ENCODE peak calls at places on chromosome 21, in eight cellular contexts. One of them, this sample, is unnamed.

GRCh38 chr21:32094792-32095191 is 184.1 kb downstream of the MIS18A start:
- DNase-seq in activated T-helper 1 cell treated with Interleukin-2 at 50 U/mL for 16 hours: no peak
- DNase-seq in GM20000: no peak
- DNase-seq in left colon: no peak
- DNase-seq in nucleus accumbens: no peak
- DNase-seq in HT1080: peak
- DNase-seq in CD8-positive, alpha-beta memory T cell: no peak
- DNase-seq in GDM1: no peak
- DNase-seq in this sample: no peak

GRCh38 chr21:41507521-41508414 is at the start of gene TMPRSS2:
- DNase-seq in activated T-helper 1 cell treated with Interleukin-2 at 50 U/mL for 16 hours: no peak
- DNase-seq in GM20000: no peak
- DNase-seq in left colon: peak
- DNase-seq in nucleus accumbens: no peak
- DNase-seq in HT1080: no peak
- DNase-seq in CD8-positive, alpha-beta memory T cell: no peak
- DNase-seq in GDM1: no peak
- DNase-seq in this sample: no peak

GRCh38 chr21:27146268-27146667 is 179.4 kb upstream of the ADAMTS5 start:
- DNase-seq in activated T-helper 1 cell treated with Interleukin-2 at 50 U/mL for 16 hours: no peak
- DNase-seq in GM20000: no peak
- DNase-seq in left colon: no peak
- DNase-seq in nucleus accumbens: no peak
- DNase-seq in HT1080: no peak
- DNase-seq in CD8-positive, alpha-beta memory T cell: no peak
- DNase-seq in GDM1: no peak
- DNase-seq in this sample: no peak

GRCh38 chr21:42144679-42145568 is 73.8 kb downstream of the UMODL1 start:
- DNase-seq in activated T-helper 1 cell treated with Interleukin-2 at 50 U/mL for 16 hours: no peak
- DNase-seq in GM20000: no peak
- DNase-seq in left colon: no peak
- DNase-seq in nucleus accumbens: no peak
- DNase-seq in HT1080: no peak
- DNase-seq in CD8-positive, alpha-beta memory T cell: no peak
- DNase-seq in GDM1: no peak
- DNase-seq in this sample: no peak

GRCh38 chr21:41168391-41169257 is 664 bp downstream of the BACE2 start:
- DNase-seq in activated T-helper 1 cell treated with Interleukin-2 at 50 U/mL for 16 hours: no peak
- DNase-seq in GM20000: peak
- DNase-seq in left colon: peak
- DNase-seq in nucleus accumbens: peak
- DNase-seq in HT1080: peak
- DNase-seq in CD8-positive, alpha-beta memory T cell: no peak
- DNase-seq in GDM1: no peak
- DNase-seq in this sample: peak

GRCh38 chr21:44089001-44089911 is 17.9 kb upstream of the PWP2 start:
- DNase-seq in activated T-helper 1 cell treated with Interleukin-2 at 50 U/mL for 16 hours: peak
- DNase-seq in GM20000: no peak
- DNase-seq in left colon: peak
- DNase-seq in nucleus accumbens: no peak
- DNase-seq in HT1080: no peak
- DNase-seq in CD8-positive, alpha-beta memory T cell: peak
- DNase-seq in GDM1: no peak
- DNase-seq in this sample: no peak

GRCh38 chr21:39111928-39112327 is 71.3 kb downstream of the PSMG1 start:
- DNase-seq in activated T-helper 1 cell treated with Interleukin-2 at 50 U/mL for 16 hours: no peak
- DNase-seq in GM20000: no peak
- DNase-seq in left colon: no peak
- DNase-seq in nucleus accumbens: no peak
- DNase-seq in HT1080: no peak
- DNase-seq in CD8-positive, alpha-beta memory T cell: no peak
- DNase-seq in GDM1: no peak
- DNase-seq in this sample: no peak

GRCh38 chr21:42193131-42193671 is 25.7 kb upstream of the ABCG1 start:
- DNase-seq in activated T-helper 1 cell treated with Interleukin-2 at 50 U/mL for 16 hours: peak
- DNase-seq in GM20000: no peak
- DNase-seq in left colon: no peak
- DNase-seq in nucleus accumbens: no peak
- DNase-seq in HT1080: peak
- DNase-seq in CD8-positive, alpha-beta memory T cell: peak
- DNase-seq in GDM1: no peak
- DNase-seq in this sample: no peak

GRCh38 chr21:31180256-31181088 is 142.2 kb upstream of the KRTAP19-8 start:
- DNase-seq in activated T-helper 1 cell treated with Interleukin-2 at 50 U/mL for 16 hours: no peak
- DNase-seq in GM20000: peak
- DNase-seq in left colon: no peak
- DNase-seq in nucleus accumbens: no peak
- DNase-seq in HT1080: peak
- DNase-seq in CD8-positive, alpha-beta memory T cell: no peak
- DNase-seq in GDM1: no peak
- DNase-seq in this sample: peak

GRCh38 chr21:44442266-44443125 is 12.8 kb upstream of the LRRC3 start:
- DNase-seq in activated T-helper 1 cell treated with Interleukin-2 at 50 U/mL for 16 hours: no peak
- DNase-seq in GM20000: no peak
- DNase-seq in left colon: no peak
- DNase-seq in nucleus accumbens: no peak
- DNase-seq in HT1080: no peak
- DNase-seq in CD8-positive, alpha-beta memory T cell: no peak
- DNase-seq in GDM1: no peak
- DNase-seq in this sample: no peak

GRCh38 chr21:34536820-34537219 is 24.8 kb upstream of the KCNE1 start:
- DNase-seq in activated T-helper 1 cell treated with Interleukin-2 at 50 U/mL for 16 hours: no peak
- DNase-seq in GM20000: no peak
- DNase-seq in left colon: no peak
- DNase-seq in nucleus accumbens: no peak
- DNase-seq in HT1080: no peak
- DNase-seq in CD8-positive, alpha-beta memory T cell: no peak
- DNase-seq in GDM1: no peak
- DNase-seq in this sample: no peak

GRCh38 chr21:31335957-31336738 is 7.9 kb downstream of the TIAM1 start:
- DNase-seq in activated T-helper 1 cell treated with Interleukin-2 at 50 U/mL for 16 hours: no peak
- DNase-seq in GM20000: no peak
- DNase-seq in left colon: no peak
- DNase-seq in nucleus accumbens: peak
- DNase-seq in HT1080: peak
- DNase-seq in CD8-positive, alpha-beta memory T cell: no peak
- DNase-seq in GDM1: no peak
- DNase-seq in this sample: peak

GRCh38 chr21:45547211-45547900 is 5.1 kb upstream of the SLC19A1 start:
- DNase-seq in activated T-helper 1 cell treated with Interleukin-2 at 50 U/mL for 16 hours: no peak
- DNase-seq in GM20000: no peak
- DNase-seq in left colon: no peak
- DNase-seq in nucleus accumbens: no peak
- DNase-seq in HT1080: no peak
- DNase-seq in CD8-positive, alpha-beta memory T cell: no peak
- DNase-seq in GDM1: no peak
- DNase-seq in this sample: no peak

GRCh38 chr21:19704832-19705231 is 1293.4 kb upstream of the NCAM2 start:
- DNase-seq in activated T-helper 1 cell treated with Interleukin-2 at 50 U/mL for 16 hours: no peak
- DNase-seq in GM20000: no peak
- DNase-seq in left colon: no peak
- DNase-seq in nucleus accumbens: no peak
- DNase-seq in HT1080: no peak
- DNase-seq in CD8-positive, alpha-beta memory T cell: no peak
- DNase-seq in GDM1: no peak
- DNase-seq in this sample: no peak

GRCh38 chr21:43864806-43865470 is at the start of gene AGPAT3:
- DNase-seq in activated T-helper 1 cell treated with Interleukin-2 at 50 U/mL for 16 hours: peak
- DNase-seq in GM20000: peak
- DNase-seq in left colon: peak
- DNase-seq in nucleus accumbens: no peak
- DNase-seq in HT1080: no peak
- DNase-seq in CD8-positive, alpha-beta memory T cell: peak
- DNase-seq in GDM1: no peak
- DNase-seq in this sample: peak

GRCh38 chr21:41827951-41828883 is 50.9 kb downstream of the PRDM15 start:
- DNase-seq in activated T-helper 1 cell treated with Interleukin-2 at 50 U/mL for 16 hours: no peak
- DNase-seq in GM20000: no peak
- DNase-seq in left colon: no peak
- DNase-seq in nucleus accumbens: no peak
- DNase-seq in HT1080: no peak
- DNase-seq in CD8-positive, alpha-beta memory T cell: no peak
- DNase-seq in GDM1: no peak
- DNase-seq in this sample: no peak

GRCh38 chr21:45361033-45361997 is 43.6 kb upstream of the COL18A1 start:
- DNase-seq in activated T-helper 1 cell treated with Interleukin-2 at 50 U/mL for 16 hours: no peak
- DNase-seq in GM20000: no peak
- DNase-seq in left colon: no peak
- DNase-seq in nucleus accumbens: no peak
- DNase-seq in HT1080: no peak
- DNase-seq in CD8-positive, alpha-beta memory T cell: no peak
- DNase-seq in GDM1: no peak
- DNase-seq in this sample: no peak

GRCh38 chr21:33290441-33290840 is 24.3 kb downstream of the IL10RB start:
- DNase-seq in activated T-helper 1 cell treated with Interleukin-2 at 50 U/mL for 16 hours: no peak
- DNase-seq in GM20000: no peak
- DNase-seq in left colon: peak
- DNase-seq in nucleus accumbens: no peak
- DNase-seq in HT1080: no peak
- DNase-seq in CD8-positive, alpha-beta memory T cell: no peak
- DNase-seq in GDM1: no peak
- DNase-seq in this sample: no peak